ENCODE peak calls at places on chromosomes 6 and 20, in eight cellular contexts. K is GM10248, B is neural crest cell, S is transverse colon, G is brain microvascular endothelial cell, T is progenitor cell of endocrine pancreas, A is mammary epithelial cell, J is neural progenitor cell. E is an unnamed sample.

GRCh38 chr20:2237059-2237458 is 58.7 kb upstream of the TGM3 start:
- DNase-seq in G (peak), J (peak), K (no peak), S (peak), B (no peak), A (peak), T (no peak), E (no peak)

GRCh38 chr6:111692327-111693164 is 86.9 kb upstream of the TRAF3IP2 start:
- DNase-seq in A (no peak), T (no peak), G (no peak), S (peak), B (no peak), J (no peak), K (no peak), E (peak)

GRCh38 chr6:156564128-156564806 is 212.9 kb upstream of the ARID1B start:
- DNase-seq in K (peak), T (peak), S (peak), G (peak), B (peak), J (peak), A (peak), E (peak)

GRCh38 chr20:32357869-32358631 is at the start of gene ASXL1:
- DNase-seq in G (peak), T (peak), K (peak), A (peak), S (peak), J (peak), B (peak), E (peak)

GRCh38 chr6:1821188-1822183 is 211.8 kb downstream of the FOXC1 start:
- DNase-seq in A (no peak), S (no peak), T (no peak), G (peak), B (peak), J (no peak), K (no peak), E (no peak)

GRCh38 chr6:3663081-3663480 is 88.4 kb downstream of the PXDC1 start:
- DNase-seq in S (no peak), T (no peak), J (no peak), B (no peak), A (no peak), K (no peak), G (no peak), E (no peak)

GRCh38 chr6:85866373-85866740 is 223.7 kb upstream of the SYNCRIP start:
- DNase-seq in B (no peak), G (no peak), S (no peak), T (no peak), A (no peak), J (no peak), K (no peak), E (no peak)

GRCh38 chr6:11770546-11771466 is 7.8 kb downstream of the ADTRP start:
- DNase-seq in S (peak), B (no peak), K (peak), T (no peak), A (peak), G (peak), J (peak), E (peak)

GRCh38 chr20:7371518-7372158 is 568.6 kb downstream of the HAO1 start:
- DNase-seq in G (no peak), A (peak), S (no peak), B (no peak), J (no peak), T (no peak), K (no peak), E (no peak)

GRCh38 chr20:571754-572331 is 28.3 kb upstream of the CSNK2A1 start:
- DNase-seq in B (no peak), G (no peak), T (no peak), K (no peak), A (no peak), S (peak), J (peak), E (peak)

GRCh38 chr6:38234141-38234540 is 405.6 kb downstream of the BTBD9 start:
- DNase-seq in J (no peak), G (no peak), A (no peak), B (no peak), T (no peak), K (no peak), S (no peak), E (no peak)

GRCh38 chr20:22684763-22685443 is 100.5 kb upstream of the FOXA2 start:
- DNase-seq in J (no peak), G (no peak), B (no peak), S (no peak), K (no peak), A (no peak), T (no peak), E (no peak)
- TF ChIP-seq CTCF in J (no peak), G (no peak), B (no peak), S (no peak), K (no peak), A (peak), T (peak), E (no peak)

DNA sequence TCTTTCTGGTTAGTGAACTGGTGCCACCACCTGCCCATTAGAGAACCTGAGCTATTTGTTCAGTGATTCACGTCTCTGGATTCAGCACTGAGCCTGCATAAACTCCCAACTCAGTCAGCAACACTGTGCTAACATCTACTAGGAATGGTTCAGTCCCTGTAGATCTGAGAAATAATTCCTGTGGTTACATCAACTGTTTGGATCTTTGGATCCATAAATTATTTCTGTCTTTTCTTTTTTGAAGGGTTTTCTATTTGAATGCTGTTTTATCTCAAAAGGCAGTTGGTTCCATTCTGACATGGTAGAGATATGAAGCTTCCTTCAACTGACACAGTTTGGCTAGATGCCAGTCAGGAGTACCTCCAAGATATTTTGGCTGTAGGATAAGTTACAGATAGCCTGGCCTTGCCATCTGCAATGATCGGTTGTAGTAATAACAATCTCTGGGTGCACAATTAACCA is 125.9 kb downstream of the TRMT11 start:
- DNase-seq in B (no peak), T (no peak), J (no peak), A (peak), K (no peak), G (no peak), S (no peak), E (no peak)
- TF ChIP-seq CTCF in B (no peak), T (no peak), J (no peak), A (no peak), K (no peak), G (no peak), S (no peak), E (no peak)

GRCh38 chr6:81900616-81901015 is 148.1 kb upstream of the TENT5A start:
- DNase-seq in K (no peak), J (no peak), S (no peak), A (no peak), B (no peak), G (no peak), T (no peak), E (no peak)

GRCh38 chr6:81896561-81896960 is 144.1 kb upstream of the TENT5A start:
- DNase-seq in A (no peak), K (no peak), T (no peak), B (no peak), G (no peak), S (no peak), J (no peak), E (no peak)

GRCh38 chr6:81894788-81895221 is 142.3 kb upstream of the TENT5A start:
- DNase-seq in B (peak), S (no peak), A (no peak), K (no peak), G (peak), J (peak), T (no peak), E (no peak)

GRCh38 chr6:81895511-81896185 is 143.2 kb upstream of the TENT5A start:
- DNase-seq in J (no peak), T (no peak), A (no peak), S (no peak), G (peak), B (no peak), K (no peak), E (no peak)

GRCh38 chr6:81897793-81898192 is 145.3 kb upstream of the TENT5A start:
- DNase-seq in T (no peak), G (no peak), A (no peak), B (no peak), K (no peak), J (no peak), S (no peak), E (no peak)
- TF ChIP-seq CTCF in T (no peak), G (no peak), A (no peak), B (no peak), K (no peak), J (no peak), S (no peak), E (no peak)

GRCh38 chr6:75206338-75207210 is 721 bp upstream of the COL12A1 start:
- DNase-seq in T (no peak), K (peak), J (peak), B (no peak), A (no peak), G (peak), S (no peak), E (peak)
- TF ChIP-seq CTCF in T (no peak), K (no peak), J (peak), B (no peak), A (no peak), G (peak), S (no peak), E (no peak)

GRCh38 chr6:138421089-138421488 is 17.1 kb downstream of the HEBP2 start:
- DNase-seq in G (no peak), S (no peak), J (no peak), T (no peak), A (no peak), B (no peak), K (no peak), E (no peak)

GRCh38 chr6:138421608-138422007 is 17.6 kb downstream of the HEBP2 start:
- DNase-seq in K (no peak), J (no peak), G (no peak), S (no peak), A (no peak), T (no peak), B (no peak), E (no peak)

GRCh38 chr6:138419766-138420165 is 15.7 kb downstream of the HEBP2 start:
- DNase-seq in T (no peak), J (no peak), K (no peak), S (no peak), B (no peak), G (no peak), A (no peak), E (no peak)

GRCh38 chr6:138418118-138418742 is 14.2 kb downstream of the HEBP2 start:
- DNase-seq in S (no peak), T (no peak), B (no peak), J (no peak), K (no peak), G (no peak), A (no peak), E (no peak)

GRCh38 chr6:138420356-138420755 is 16.3 kb downstream of the HEBP2 start:
- DNase-seq in J (no peak), S (no peak), T (no peak), K (no peak), B (no peak), A (no peak), G (no peak), E (no peak)
- TF ChIP-seq CTCF in J (no peak), S (no peak), T (no peak), K (no peak), B (no peak), A (no peak), G (no peak), E (no peak)

DNA sequence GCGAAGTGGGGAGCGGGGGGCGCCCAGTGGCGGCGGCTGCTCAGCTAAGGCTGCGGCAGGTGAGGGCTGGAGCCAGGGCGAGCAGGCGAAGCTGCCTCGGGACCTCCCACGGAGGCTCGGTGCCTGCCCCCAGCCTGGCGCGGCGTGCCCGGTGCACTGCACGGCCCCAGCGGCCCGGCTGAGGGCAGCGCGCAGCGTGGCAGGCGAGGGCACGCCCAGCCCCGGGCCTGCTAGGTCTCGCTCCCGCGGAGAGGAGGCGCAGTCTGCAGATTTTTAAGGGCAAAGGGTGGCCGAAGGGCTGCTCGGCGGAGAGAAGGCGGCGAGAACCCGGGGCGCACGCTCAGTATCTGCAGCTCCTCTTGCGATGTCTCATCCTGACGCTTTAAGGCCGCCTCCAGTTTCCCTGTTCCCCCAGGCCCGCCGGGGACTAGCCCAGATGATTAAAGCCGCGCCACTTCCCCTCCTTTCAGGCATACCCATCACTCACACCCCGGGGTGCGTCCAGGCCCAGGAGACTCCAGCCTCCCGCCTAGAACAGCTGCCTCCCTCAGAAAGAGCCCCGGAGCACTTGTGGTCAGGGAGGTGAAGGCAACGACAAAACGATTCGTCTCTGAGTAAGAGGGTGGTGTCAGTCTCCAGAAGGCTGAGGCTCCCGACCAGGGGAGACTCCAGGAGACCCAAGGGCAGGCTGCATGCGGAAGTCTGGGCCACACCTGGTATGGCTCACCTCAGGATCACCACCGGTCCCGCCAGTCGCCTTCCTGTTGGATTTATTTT is at the start of gene FERMT1:
- DNase-seq in K (peak), J (peak), S (peak), T (peak), A (peak), B (peak), G (peak), E (peak)
- TF ChIP-seq CTCF in K (no peak), J (peak), S (no peak), T (peak), A (peak), B (peak), G (peak), E (no peak)